ENCODE peak calls at places on chromosome 17, in four cellular contexts. S, M, K and T are unnamed samples.

GRCh38 chr17:75592364-75593020 is 4.9 kb downstream of the MYO15B start:
- DNase-seq in S (no peak), M (no peak), K (no peak), T (no peak)

GRCh38 chr17:17848311-17848710 is 11.5 kb upstream of the SREBF1 start:
- DNase-seq in S (no peak), M (no peak), K (no peak), T (no peak)

GRCh38 chr17:3794890-3795757 is 5.9 kb downstream of the ITGAE start:
- DNase-seq in S (no peak), M (no peak), K (peak; percentile 35), T (no peak)

GRCh38 chr17:75249564-75249963 is 11.8 kb downstream of the GGA3 start:
- DNase-seq in S (no peak), M (no peak), K (no peak), T (no peak)

GRCh38 chr17:82134101-82134500 is 36.1 kb upstream of the FASN start:
- DNase-seq in S (no peak), M (peak; percentile 71), K (no peak), T (no peak)

GRCh38 chr17:18158022-18158600 is 25.5 kb upstream of the ALKBH5 start:
- DNase-seq in S (peak; percentile 99), M (peak; percentile 95), K (peak; percentile 91), T (peak; percentile 95)

GRCh38 chr17:20035501-20035900 is 26.3 kb downstream of the SPECC1 start:
- DNase-seq in S (no peak), M (no peak), K (no peak), T (no peak)

GRCh38 chr17:57085448-57086068 is 512 bp downstream of the AKAP1 start:
- DNase-seq in S (peak; percentile 93), M (peak; percentile 56), K (peak; percentile 24), T (peak; percentile 54)

GRCh38 chr17:82204831-82205719 is 7.6 kb downstream of the CCDC57 start:
- DNase-seq in S (no peak), M (no peak), K (peak; percentile 52), T (peak; percentile 74)

GRCh38 chr17:61809816-61810392 is 53.4 kb downstream of the BRIP1 start:
- DNase-seq in S (no peak), M (no peak), K (peak; percentile 31), T (no peak)

GRCh38 chr17:81932333-81932983 is 4.6 kb downstream of the PYCR1 start:
- DNase-seq in S (peak; percentile 18), M (no peak), K (no peak), T (no peak)

GRCh38 chr17:75010683-75011406 is 1.6 kb upstream of the MRPL58 start:
- DNase-seq in S (peak; percentile 60), M (no peak), K (peak; percentile 37), T (peak; percentile 51)

GRCh38 chr17:17808706-17809432 is 27.9 kb downstream of the SREBF1 start:
- DNase-seq in S (no peak), M (no peak), K (no peak), T (peak; percentile 67)

GRCh38 chr17:74779948-74780400 is 3.8 kb upstream of the NAT9 start:
- DNase-seq in S (no peak), M (no peak), K (no peak), T (peak; percentile 66)

GRCh38 chr17:27526603-27527002 is 70.4 kb downstream of the KSR1 start:
- DNase-seq in S (peak; percentile 44), M (peak; percentile 62), K (no peak), T (peak; percentile 47)

GRCh38 chr17:64180089-64180488 is 50.1 kb upstream of the ERN1 start:
- DNase-seq in S (no peak), M (no peak), K (no peak), T (no peak)

GRCh38 chr17:10316986-10317834 is 55.6 kb downstream of the MYH13 start:
- DNase-seq in S (peak; percentile 71), M (peak; percentile 90), K (peak; percentile 59), T (peak; percentile 51)

GRCh38 chr17:14316131-14316854 is 15.4 kb downstream of the HS3ST3B1 start:
- DNase-seq in S (no peak), M (no peak), K (no peak), T (no peak)

GRCh38 chr17:30299000-30299399 is 7.3 kb upstream of the BLMH start:
- DNase-seq in S (no peak), M (no peak), K (no peak), T (no peak)

GRCh38 chr17:59506907-59507726 is 58.3 kb upstream of the DHX40 start:
- DNase-seq in S (no peak), M (no peak), K (no peak), T (peak; percentile 45)

GRCh38 chr17:79377230-79377790 is 233.5 kb downstream of the RBFOX3 start:
- DNase-seq in S (no peak), M (no peak), K (no peak), T (no peak)

GRCh38 chr17:79991924-79992656 is 43.6 kb downstream of the TBC1D16 start:
- DNase-seq in S (peak; percentile 84), M (no peak), K (peak; percentile 71), T (no peak)

GRCh38 chr17:80529904-80530292 is 14.7 kb upstream of the RPTOR start:
- DNase-seq in S (no peak), M (no peak), K (peak; percentile 33), T (no peak)

GRCh38 chr17:80221401-80221800 is 1.2 kb downstream of the SLC26A11 start:
- DNase-seq in S (no peak), M (no peak), K (no peak), T (peak; percentile 42)

GRCh38 chr17:40251576-40251975 is 32.5 kb downstream of the WIPF2 start:
- DNase-seq in S (peak; percentile 47), M (no peak), K (no peak), T (peak; percentile 84)
- H3K27ac ChIP-seq in S (peak overlapping the region; percentile 41), M (no peak overlapping the region), K (no peak overlapping the region), T (no peak overlapping the region)

GRCh38 chr17:73641779-73642580 is 2.3 kb downstream of the SDK2 start:
- DNase-seq in S (no peak), M (no peak), K (peak; percentile 43), T (no peak)

GRCh38 chr17:73644145-73645049 is at the start of gene SDK2:
- DNase-seq in S (peak; percentile 33), M (peak; percentile 32), K (peak; percentile 58), T (no peak)

GRCh38 chr17:73642659-73643011 is 1.6 kb downstream of the SDK2 start:
- DNase-seq in S (no peak), M (no peak), K (no peak), T (no peak)

GRCh38 chr17:73643846-73644144 is 450 bp downstream of the SDK2 start:
- DNase-seq in S (no peak), M (no peak), K (peak; percentile 33), T (no peak)

DNA sequence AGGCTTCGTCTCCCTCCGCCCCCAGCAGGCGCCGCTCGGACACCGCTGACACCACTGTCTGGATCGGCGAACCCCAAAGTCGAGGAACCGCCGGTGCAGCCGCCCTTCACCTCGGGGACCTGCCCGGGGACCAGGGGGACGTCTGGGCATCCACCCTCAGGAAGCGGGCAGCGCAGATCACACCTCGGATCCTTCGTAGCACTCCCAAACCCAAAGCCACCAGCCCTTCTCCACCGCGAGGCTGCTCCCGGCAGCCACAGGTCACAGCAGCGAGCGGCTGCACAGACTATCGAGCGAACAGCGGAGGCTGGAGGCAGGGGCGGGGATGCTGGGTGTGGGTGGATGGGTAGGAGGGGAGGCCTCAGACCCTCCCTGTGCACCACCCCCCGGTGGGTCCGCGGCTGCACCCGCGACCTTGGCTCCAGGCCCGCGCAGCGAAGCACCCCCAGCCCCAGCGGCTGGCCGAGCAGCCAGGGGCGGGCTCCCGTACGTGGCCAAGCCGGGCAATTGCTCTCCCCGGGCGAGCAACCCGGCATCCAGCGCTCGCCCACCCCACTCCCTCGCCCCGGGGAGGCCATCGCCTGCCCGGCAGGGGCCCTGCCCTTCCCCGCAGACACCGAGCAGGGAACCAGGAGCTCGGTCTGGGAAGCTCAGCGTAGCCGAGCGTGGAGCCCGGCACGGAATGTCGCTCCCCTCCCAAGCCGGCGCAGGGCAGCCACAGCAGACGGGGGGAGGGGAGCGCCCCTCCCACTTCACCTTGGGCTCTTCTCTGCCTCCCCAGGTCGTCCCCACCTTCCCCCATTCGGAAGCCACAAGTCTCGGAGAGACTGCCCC is 1.0 kb downstream of the SDK2 start:
- DNase-seq in S (peak; percentile 47), M (peak; percentile 50), K (peak; percentile 82), T (no peak)
- H3K4me3 ChIP-seq in S (peak overlapping the region; percentile 45), M (peak overlapping the region; percentile 64), K (peak overlapping the region; percentile 86), T (no peak overlapping the region)

DNA sequence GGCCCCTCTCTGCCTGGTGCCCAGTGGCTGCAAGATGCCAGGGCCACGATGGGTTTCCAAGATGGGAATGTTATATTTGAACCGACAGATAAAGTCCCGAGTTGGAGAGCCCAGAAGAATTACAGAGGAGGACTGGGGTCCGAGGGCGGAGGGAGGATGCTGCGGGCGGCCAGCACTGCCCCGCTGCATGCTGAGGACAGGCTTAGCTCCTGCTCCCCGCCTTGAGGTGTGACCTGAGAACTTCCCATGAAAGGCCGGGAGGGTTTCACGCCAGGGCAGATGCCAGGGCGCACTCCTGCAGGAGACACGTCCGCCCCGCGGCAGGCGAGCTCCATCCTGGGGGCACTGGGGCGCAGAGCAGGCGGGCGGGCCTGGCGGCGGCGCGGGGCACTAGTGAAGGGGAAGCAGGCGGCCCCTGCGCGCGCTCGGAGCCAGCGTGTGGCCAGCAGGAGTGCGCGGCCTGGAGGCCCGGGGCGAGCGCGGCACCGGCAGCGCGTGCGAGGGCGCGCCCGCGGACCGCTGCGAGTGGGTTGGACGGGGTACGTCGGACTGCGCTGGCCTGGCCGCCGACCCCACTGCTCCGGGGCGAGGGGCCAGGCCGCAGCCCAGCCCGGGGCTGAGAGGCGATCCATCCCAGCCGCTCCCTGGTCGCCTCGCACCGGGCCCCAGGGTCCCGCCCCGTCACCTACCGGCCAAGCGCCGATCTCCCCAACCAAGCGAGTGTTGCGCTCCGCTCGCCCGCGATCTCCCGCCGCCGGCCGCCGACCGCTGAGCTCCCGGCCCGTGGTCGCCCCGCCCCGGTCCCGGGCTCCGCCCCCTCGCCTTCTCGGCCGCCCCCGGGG is at the start of gene MAP3K14:
- DNase-seq in S (peak; percentile 69), M (peak; percentile 68), K (peak; percentile 75), T (peak; percentile 72)
- H3K4me1 ChIP-seq in S (peaks cover 43% of the 10 kb centered on the region), M (peaks cover 45% of the 10 kb centered on the region), K (peaks cover 31% of the 10 kb centered on the region), T (peaks cover 77% of the 10 kb centered on the region)

DNA sequence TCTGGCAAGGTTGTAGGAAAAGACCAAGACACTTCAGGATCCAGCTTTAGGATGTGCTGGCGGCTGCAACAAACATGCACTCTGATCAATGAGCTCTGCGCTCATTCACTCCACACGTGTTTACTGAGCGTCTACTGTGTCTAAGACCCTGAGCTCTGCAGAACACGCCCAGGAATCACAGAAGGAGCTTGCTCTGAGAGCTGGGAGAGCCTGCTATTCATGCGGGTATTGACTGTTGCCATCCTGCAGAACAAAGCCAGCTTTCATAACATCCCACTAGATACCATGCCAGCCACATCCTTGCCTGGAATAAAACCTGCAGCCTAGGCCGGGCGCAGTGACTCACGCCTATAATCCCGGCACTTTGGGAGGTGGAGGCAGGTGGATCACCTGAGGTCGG is 44.1 kb downstream of the NXN start:
- DNase-seq in S (no peak), M (no peak), K (no peak), T (no peak)
- H3K27ac ChIP-seq in S (no peak overlapping the region), M (no peak overlapping the region), K (no peak overlapping the region), T (no peak overlapping the region)

GRCh38 chr17:44355642-44356099 is 8.0 kb downstream of the FAM171A2 start:
- DNase-seq in S (no peak), M (no peak), K (no peak), T (no peak)

GRCh38 chr17:44358066-44358465 is 5.6 kb downstream of the FAM171A2 start:
- DNase-seq in S (no peak), M (no peak), K (no peak), T (no peak)

GRCh38 chr17:44355310-44355640 is 8.4 kb downstream of the FAM171A2 start:
- DNase-seq in S (no peak), M (no peak), K (no peak), T (no peak)

GRCh38 chr17:44354582-44355309 is 8.9 kb downstream of the FAM171A2 start:
- DNase-seq in S (peak; percentile 56), M (peak; percentile 74), K (no peak), T (no peak)

GRCh38 chr17:44356241-44356640 is 7.4 kb downstream of the FAM171A2 start:
- DNase-seq in S (no peak), M (no peak), K (no peak), T (no peak)
- H3K4me3 ChIP-seq in S (no peak overlapping the region), M (no peak overlapping the region), K (no peak overlapping the region), T (no peak overlapping the region)